ENCODE peak calls at places on chromosomes 12 and 14, in seven cellular contexts. V, F, M, Z, S, R and G are unnamed samples.
A peak's percentile ranks its signal among the peaks of the same experiment; 100 is the strongest.

GRCh38 chr12:68977909-68978610 is 45.1 kb upstream of the CPM start:
- DNase-seq in F (no peak), M (no peak), S (no peak), Z (no peak), V (no peak), R (no peak), G (no peak)

GRCh38 chr12:68610435-68611093 is at the start of gene RAP1B:
- DNase-seq in M (peak; percentile 82), V (peak; percentile 90), S (peak; percentile 96), F (peak; percentile 85), Z (peak; percentile 88), R (peak; percentile 84), G (peak; percentile 96)

GRCh38 chr12:46374286-46374685 is 1.7 kb upstream of the SLC38A2 start:
- DNase-seq in S (no peak), V (no peak), M (no peak), F (no peak), Z (no peak), R (no peak), G (no peak)

GRCh38 chr14:72416892-72417291 is 477.0 kb downstream of the DPF3 start:
- DNase-seq in S (no peak), Z (no peak), F (no peak), M (no peak), R (no peak), V (no peak), G (no peak)

GRCh38 chr14:81511110-81511900 is 22.3 kb downstream of the SEL1L start:
- DNase-seq in S (peak; percentile 10), R (no peak), V (no peak), M (no peak), F (no peak), Z (no peak), G (no peak)

GRCh38 chr12:116382456-116382902 is 105.0 kb upstream of the MED13L start:
- DNase-seq in S (peak; percentile 59), Z (no peak), V (no peak), F (no peak), M (peak; percentile 36), R (no peak), G (no peak)

GRCh38 chr12:27946396-27946795 is 26.1 kb downstream of the PTHLH start:
- DNase-seq in R (no peak), M (no peak), Z (no peak), V (no peak), S (no peak), F (no peak), G (no peak)

GRCh38 chr12:79344855-79345840 is 345.6 kb downstream of the PAWR start:
- DNase-seq in V (peak; percentile 9), M (no peak), Z (no peak), F (peak; percentile 37), S (peak; percentile 46), R (peak; percentile 17), G (peak; percentile 12)

GRCh38 chr12:80714055-80714454 is 2.7 kb upstream of the MYF5 start:
- DNase-seq in M (no peak), S (peak; percentile 39), V (no peak), R (no peak), Z (no peak), F (no peak), G (no peak)

GRCh38 chr14:92586001-92586947 is 72.7 kb downstream of the RIN3 start:
- DNase-seq in V (peak; percentile 38), R (no peak), F (peak; percentile 67), Z (no peak), S (peak; percentile 78), M (peak; percentile 97), G (no peak)

GRCh38 chr12:40146800-40147797 is 41.2 kb upstream of the SLC2A13 start:
- DNase-seq in R (no peak), S (no peak), Z (no peak), M (no peak), V (no peak), F (no peak), G (no peak)

GRCh38 chr12:117330441-117331113 is 30.8 kb downstream of the NOS1 start:
- DNase-seq in V (no peak), S (no peak), R (no peak), Z (no peak), M (no peak), F (no peak), G (no peak)

GRCh38 chr14:99164712-99165111 is 107.3 kb downstream of the BCL11B start:
- DNase-seq in M (no peak), R (no peak), F (no peak), V (no peak), Z (no peak), S (no peak), G (no peak)

GRCh38 chr14:50311337-50311973 is 574 bp downstream of the L2HGDH start:
- DNase-seq in Z (no peak), R (no peak), M (no peak), F (no peak), V (no peak), S (no peak), G (peak; percentile 24)

GRCh38 chr12:113933201-113933786 is 32.8 kb downstream of the RBM19 start:
- DNase-seq in Z (no peak), M (no peak), S (peak; percentile 72), R (no peak), V (no peak), F (no peak), G (no peak)

GRCh38 chr14:92173668-92174067 is 51.9 kb downstream of the CPSF2 start:
- DNase-seq in M (peak; percentile 46), F (no peak), S (peak; percentile 50), Z (no peak), V (no peak), R (no peak), G (no peak)

GRCh38 chr12:89349814-89350213 is 2.5 kb downstream of the DUSP6 start:
- DNase-seq in F (peak; percentile 62), M (peak; percentile 38), R (no peak), S (peak; percentile 74), Z (no peak), V (peak; percentile 64), G (no peak)

GRCh38 chr12:47686645-47687240 is 19.1 kb downstream of the RPAP3 start:
- DNase-seq in F (peak; percentile 5), R (no peak), S (peak; percentile 74), M (peak; percentile 57), Z (no peak), V (no peak), G (peak; percentile 33)

GRCh38 chr12:76470028-76470939 is 89.3 kb downstream of the OSBPL8 start:
- DNase-seq in S (peak; percentile 88), Z (no peak), R (no peak), F (peak; percentile 79), V (peak; percentile 49), M (peak; percentile 85), G (peak; percentile 20)

GRCh38 chr12:67780580-67781084 is 132.1 kb downstream of the DYRK2 start:
- DNase-seq in S (no peak), F (no peak), V (no peak), R (no peak), M (no peak), Z (no peak), G (no peak)

GRCh38 chr14:92310776-92311375 is 12.1 kb upstream of the SLC24A4 start:
- DNase-seq in M (no peak), F (no peak), V (no peak), S (no peak), Z (no peak), R (no peak), G (no peak)

GRCh38 chr12:87274594-87275245 is 754.5 kb downstream of the C12orf50 start:
- DNase-seq in R (no peak), V (no peak), S (no peak), Z (no peak), M (no peak), F (peak; percentile 7), G (no peak)
- TF ChIP-seq CTCF in R (peak; percentile 75), V (peak; percentile 20), S (peak; percentile 15), Z (no peak), M (peak; percentile 34), F (peak; percentile 43), G (peak; percentile 32)

GRCh38 chr12:127810026-127810425 is 456.9 kb upstream of the TMEM132C start:
- DNase-seq in F (no peak), Z (no peak), M (peak; percentile 66), S (peak; percentile 89), R (no peak), V (no peak), G (no peak)
- TF ChIP-seq CTCF in F (no peak), Z (no peak), M (no peak), S (peak; percentile 6), R (no peak), V (no peak), G (no peak)

GRCh38 chr12:8078916-8079315 is 3.2 kb upstream of the NECAP1 start:
- DNase-seq in M (no peak), F (no peak), S (no peak), R (no peak), V (no peak), Z (no peak), G (no peak)

GRCh38 chr12:8080131-8080530 is 1.9 kb upstream of the NECAP1 start:
- DNase-seq in Z (no peak), S (no peak), M (no peak), F (no peak), V (no peak), R (no peak), G (no peak)

GRCh38 chr12:8076357-8076756 is 5.7 kb upstream of the NECAP1 start:
- DNase-seq in V (no peak), F (no peak), R (no peak), Z (no peak), S (no peak), M (no peak), G (no peak)

GRCh38 chr12:8077207-8077606 is 4.9 kb upstream of the NECAP1 start:
- DNase-seq in S (peak; percentile 85), Z (no peak), F (peak; percentile 78), M (peak; percentile 64), R (no peak), V (no peak), G (no peak)

DNA sequence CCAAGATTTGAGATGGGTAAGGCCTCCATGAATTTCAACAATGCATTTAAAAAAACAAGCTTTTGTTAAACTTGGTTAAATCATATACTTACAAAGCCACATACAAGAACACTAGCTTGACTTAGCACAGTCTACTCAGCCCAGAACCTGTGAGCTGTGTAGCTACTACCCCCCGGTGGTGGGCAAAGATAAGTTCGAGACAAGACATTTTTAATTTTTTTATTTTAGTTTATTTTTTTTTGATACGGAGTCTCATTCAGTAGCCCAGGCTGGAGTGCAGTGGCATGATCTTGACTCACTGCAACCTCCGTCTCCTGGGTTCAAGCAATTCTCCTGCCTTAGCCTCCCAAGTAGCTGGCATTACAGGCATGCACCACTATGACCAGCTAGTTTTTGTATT is 3.7 kb upstream of the NECAP1 start:
- DNase-seq in M (peak; percentile 72), V (no peak), R (no peak), Z (peak; percentile 44), S (peak; percentile 88), F (peak; percentile 37), G (no peak)
- TF ChIP-seq CTCF in M (peak; percentile 79), V (no peak), R (peak; percentile 61), Z (peak; percentile 70), S (peak; percentile 54), F (peak; percentile 35), G (peak; percentile 39)

GRCh38 chr14:77708749-77709148 is 846 bp downstream of the SLIRP start:
- DNase-seq in F (no peak), R (no peak), Z (no peak), V (no peak), S (no peak), M (no peak), G (no peak)

GRCh38 chr14:77709412-77709811 is 1.5 kb downstream of the SLIRP start:
- DNase-seq in S (no peak), Z (no peak), F (no peak), R (no peak), M (no peak), V (no peak), G (no peak)

GRCh38 chr14:77710364-77710763 is 2.5 kb downstream of the SLIRP start:
- DNase-seq in Z (no peak), R (no peak), S (no peak), V (no peak), M (no peak), F (no peak), G (no peak)

GRCh38 chr14:77707355-77707723 is 484 bp downstream of the ALKBH1 start:
- DNase-seq in R (no peak), F (peak; percentile 41), V (peak; percentile 15), S (peak; percentile 69), Z (no peak), M (peak; percentile 65), G (peak; percentile 34)

GRCh38 chr14:77707724-77708408 is at the start of the genes ALKBH1 and SLIRP:
- DNase-seq in S (peak; percentile 93), Z (peak; percentile 82), M (peak; percentile 77), R (peak; percentile 60), V (peak; percentile 91), F (peak; percentile 82), G (peak; percentile 89)
- TF ChIP-seq CTCF in S (no peak), Z (no peak), M (no peak), R (no peak), V (no peak), F (no peak), G (no peak)